ENCODE peak calls at places on chromosomes 1 and 21, in seven cellular contexts. One of them, this sample, is unnamed.

GRCh38 chr1:157626099-157626498 is 28.2 kb upstream of the FCRL4 start:
- DNase-seq in right cardiac atrium: no peak
- DNase-seq in fibroblast of lung: no peak
- DNase-seq in brain microvascular endothelial cell: no peak
- DNase-seq in NCI-H2029: no peak
- DNase-seq in tibial artery: no peak
- DNase-seq in occipital lobe: no peak
- DNase-seq in this sample: no peak

GRCh38 chr1:205522692-205523091 is 18.2 kb downstream of the CDK18 start:
- DNase-seq in fibroblast of lung: no peak
- DNase-seq in brain microvascular endothelial cell: no peak
- DNase-seq in NCI-H2029: no peak
- DNase-seq in tibial artery: no peak
- DNase-seq in right cardiac atrium: no peak
- DNase-seq in occipital lobe: no peak
- DNase-seq in this sample: no peak

GRCh38 chr1:84462118-84462517 is 16.9 kb upstream of the RPF1 start:
- DNase-seq in brain microvascular endothelial cell: no peak
- DNase-seq in fibroblast of lung: no peak
- DNase-seq in NCI-H2029: no peak
- DNase-seq in occipital lobe: no peak
- DNase-seq in tibial artery: no peak
- DNase-seq in right cardiac atrium: no peak
- DNase-seq in this sample: no peak

GRCh38 chr21:45224189-45224938 is 63.3 kb downstream of the POFUT2 start:
- DNase-seq in tibial artery: no peak
- DNase-seq in brain microvascular endothelial cell: peak
- DNase-seq in NCI-H2029: no peak
- DNase-seq in occipital lobe: no peak
- DNase-seq in right cardiac atrium: peak
- DNase-seq in fibroblast of lung: peak
- DNase-seq in this sample: no peak

GRCh38 chr1:186978596-186979556 is 150.1 kb downstream of the PLA2G4A start:
- DNase-seq in right cardiac atrium: no peak
- DNase-seq in tibial artery: no peak
- DNase-seq in NCI-H2029: no peak
- DNase-seq in brain microvascular endothelial cell: no peak
- DNase-seq in occipital lobe: no peak
- DNase-seq in fibroblast of lung: no peak
- DNase-seq in this sample: no peak

GRCh38 chr1:109446236-109446635 is 20.0 kb upstream of the PSMA5 start:
- DNase-seq in occipital lobe: no peak
- DNase-seq in brain microvascular endothelial cell: no peak
- DNase-seq in NCI-H2029: no peak
- DNase-seq in right cardiac atrium: no peak
- DNase-seq in tibial artery: no peak
- DNase-seq in fibroblast of lung: no peak
- DNase-seq in this sample: peak

GRCh38 chr1:99745061-99745460 is 21.4 kb downstream of the FRRS1 start:
- DNase-seq in right cardiac atrium: no peak
- DNase-seq in brain microvascular endothelial cell: no peak
- DNase-seq in tibial artery: no peak
- DNase-seq in NCI-H2029: no peak
- DNase-seq in fibroblast of lung: no peak
- DNase-seq in occipital lobe: no peak
- DNase-seq in this sample: no peak

GRCh38 chr1:164728719-164729118 is 169.7 kb downstream of the PBX1 start:
- DNase-seq in brain microvascular endothelial cell: no peak
- DNase-seq in fibroblast of lung: no peak
- DNase-seq in occipital lobe: no peak
- DNase-seq in tibial artery: no peak
- DNase-seq in NCI-H2029: no peak
- DNase-seq in right cardiac atrium: no peak
- DNase-seq in this sample: no peak

GRCh38 chr1:54600947-54601725 is 22.2 kb downstream of the FAM151A start:
- DNase-seq in fibroblast of lung: no peak
- DNase-seq in tibial artery: no peak
- DNase-seq in brain microvascular endothelial cell: no peak
- DNase-seq in NCI-H2029: no peak
- DNase-seq in right cardiac atrium: peak
- DNase-seq in occipital lobe: no peak
- DNase-seq in this sample: no peak

GRCh38 chr1:171142451-171143121 is 42.5 kb upstream of the FMO2 start:
- DNase-seq in right cardiac atrium: no peak
- DNase-seq in occipital lobe: no peak
- DNase-seq in tibial artery: peak
- DNase-seq in NCI-H2029: no peak
- DNase-seq in fibroblast of lung: peak
- DNase-seq in brain microvascular endothelial cell: peak
- DNase-seq in this sample: peak

GRCh38 chr1:28882009-28882628 is 32.2 kb upstream of the EPB41 start:
- DNase-seq in tibial artery: peak
- DNase-seq in fibroblast of lung: peak
- DNase-seq in occipital lobe: peak
- DNase-seq in brain microvascular endothelial cell: peak
- DNase-seq in NCI-H2029: peak
- DNase-seq in right cardiac atrium: peak
- DNase-seq in this sample: peak

GRCh38 chr1:206800411-206800810 is 28.1 kb upstream of the IL10 start:
- DNase-seq in occipital lobe: no peak
- DNase-seq in brain microvascular endothelial cell: no peak
- DNase-seq in tibial artery: no peak
- DNase-seq in fibroblast of lung: no peak
- DNase-seq in NCI-H2029: no peak
- DNase-seq in right cardiac atrium: no peak
- DNase-seq in this sample: peak

GRCh38 chr21:46656820-46657219 is 21.3 kb downstream of the PRMT2 start:
- DNase-seq in fibroblast of lung: no peak
- DNase-seq in right cardiac atrium: no peak
- DNase-seq in brain microvascular endothelial cell: no peak
- DNase-seq in tibial artery: no peak
- DNase-seq in NCI-H2029: no peak
- DNase-seq in occipital lobe: no peak
- DNase-seq in this sample: no peak

GRCh38 chr1:219277304-219277840 is 103.7 kb downstream of the LYPLAL1 start:
- DNase-seq in tibial artery: no peak
- DNase-seq in fibroblast of lung: no peak
- DNase-seq in occipital lobe: no peak
- DNase-seq in brain microvascular endothelial cell: no peak
- DNase-seq in NCI-H2029: no peak
- DNase-seq in right cardiac atrium: no peak
- DNase-seq in this sample: peak